ENCODE peak calls at places on chromosomes 7 and 10, in eight cellular contexts. One of them, this sample, is unnamed.

GRCh38 chr7:33933611-33934281 is 28.4 kb downstream of the BMPER start:
- DNase-seq in aorta: no peak
- DNase-seq in spleen: no peak
- DNase-seq in HCT116: no peak
- DNase-seq in OCI-LY7: no peak
- DNase-seq in PC-3: peak; percentile 77
- DNase-seq in Peyer's patch: no peak
- DNase-seq in cardiac muscle cell: no peak
- DNase-seq in this sample: no peak

GRCh38 chr7:151013728-151014497 is 10.4 kb downstream of the ATG9B start:
- DNase-seq in PC-3: peak; percentile 58
- DNase-seq in HCT116: no peak
- DNase-seq in cardiac muscle cell: peak; percentile 59
- DNase-seq in Peyer's patch: peak; percentile 95
- DNase-seq in OCI-LY7: no peak
- DNase-seq in aorta: peak; percentile 88
- DNase-seq in spleen: peak; percentile 94
- DNase-seq in this sample: peak; percentile 88

GRCh38 chr10:61475449-61475873 is 22.3 kb upstream of the TMEM26 start:
- DNase-seq in Peyer's patch: no peak
- DNase-seq in aorta: no peak
- DNase-seq in HCT116: no peak
- DNase-seq in cardiac muscle cell: no peak
- DNase-seq in OCI-LY7: no peak
- DNase-seq in spleen: no peak
- DNase-seq in PC-3: peak; percentile 98
- DNase-seq in this sample: no peak

GRCh38 chr10:27531336-27531847 is 27.3 kb downstream of the RAB18 start:
- DNase-seq in PC-3: no peak
- DNase-seq in Peyer's patch: no peak
- DNase-seq in HCT116: no peak
- DNase-seq in aorta: no peak
- DNase-seq in cardiac muscle cell: no peak
- DNase-seq in OCI-LY7: no peak
- DNase-seq in spleen: no peak
- DNase-seq in this sample: no peak

GRCh38 chr10:91887075-91887899 is 22.0 kb downstream of the FGFBP3 start:
- DNase-seq in Peyer's patch: peak; percentile 54
- DNase-seq in OCI-LY7: no peak
- DNase-seq in PC-3: no peak
- DNase-seq in cardiac muscle cell: peak; percentile 98
- DNase-seq in spleen: peak; percentile 78
- DNase-seq in HCT116: no peak
- DNase-seq in aorta: peak; percentile 58
- DNase-seq in this sample: peak; percentile 93

GRCh38 chr10:110414563-110415309 is 83.0 kb upstream of the DUSP5 start:
- DNase-seq in aorta: no peak
- DNase-seq in PC-3: peak; percentile 96
- DNase-seq in cardiac muscle cell: no peak
- DNase-seq in OCI-LY7: peak; percentile 96
- DNase-seq in HCT116: peak; percentile 98
- DNase-seq in spleen: peak; percentile 91
- DNase-seq in Peyer's patch: peak; percentile 94
- DNase-seq in this sample: no peak

GRCh38 chr7:51033722-51034530 is 251.2 kb upstream of the GRB10 start:
- DNase-seq in cardiac muscle cell: peak; percentile 84
- DNase-seq in OCI-LY7: no peak
- DNase-seq in aorta: no peak
- DNase-seq in PC-3: no peak
- DNase-seq in spleen: no peak
- DNase-seq in Peyer's patch: no peak
- DNase-seq in HCT116: no peak
- DNase-seq in this sample: no peak

GRCh38 chr7:96870201-96870600 is 135.2 kb upstream of the DLX6 start:
- DNase-seq in spleen: no peak
- DNase-seq in PC-3: no peak
- DNase-seq in Peyer's patch: no peak
- DNase-seq in cardiac muscle cell: no peak
- DNase-seq in aorta: no peak
- DNase-seq in OCI-LY7: no peak
- DNase-seq in HCT116: no peak
- DNase-seq in this sample: no peak

GRCh38 chr10:111990734-111991133 is 192.8 kb downstream of the GPAM start:
- DNase-seq in spleen: no peak
- DNase-seq in Peyer's patch: no peak
- DNase-seq in aorta: no peak
- DNase-seq in PC-3: no peak
- DNase-seq in HCT116: no peak
- DNase-seq in OCI-LY7: no peak
- DNase-seq in cardiac muscle cell: no peak
- DNase-seq in this sample: no peak

GRCh38 chr10:72322280-72323058 is 32.2 kb downstream of the DNAJB12 start:
- DNase-seq in PC-3: no peak
- DNase-seq in spleen: no peak
- DNase-seq in cardiac muscle cell: no peak
- DNase-seq in Peyer's patch: no peak
- DNase-seq in aorta: no peak
- DNase-seq in HCT116: peak; percentile 80
- DNase-seq in OCI-LY7: no peak
- DNase-seq in this sample: no peak

GRCh38 chr10:73253226-73253557 is 748 bp upstream of the MRPS16 start:
- DNase-seq in spleen: no peak
- DNase-seq in aorta: no peak
- DNase-seq in cardiac muscle cell: no peak
- DNase-seq in HCT116: no peak
- DNase-seq in OCI-LY7: peak; percentile 63
- DNase-seq in Peyer's patch: no peak
- DNase-seq in PC-3: peak; percentile 54
- DNase-seq in this sample: no peak

GRCh38 chr7:75920431-75921161 is 5.6 kb downstream of the POR start:
- DNase-seq in PC-3: peak; percentile 22
- DNase-seq in OCI-LY7: no peak
- DNase-seq in Peyer's patch: peak; percentile 83
- DNase-seq in spleen: no peak
- DNase-seq in cardiac muscle cell: no peak
- DNase-seq in HCT116: no peak
- DNase-seq in aorta: no peak
- DNase-seq in this sample: no peak

GRCh38 chr10:35639021-35639521 is 3.0 kb downstream of the FZD8 start:
- DNase-seq in HCT116: no peak
- DNase-seq in aorta: no peak
- DNase-seq in cardiac muscle cell: peak; percentile 60
- DNase-seq in OCI-LY7: no peak
- DNase-seq in PC-3: peak; percentile 55
- DNase-seq in spleen: no peak
- DNase-seq in Peyer's patch: no peak
- DNase-seq in this sample: peak; percentile 69

GRCh38 chr7:90180011-90180585 is 25.8 kb downstream of the STEAP1 start:
- DNase-seq in Peyer's patch: no peak
- DNase-seq in OCI-LY7: no peak
- DNase-seq in PC-3: peak; percentile 55
- DNase-seq in cardiac muscle cell: no peak
- DNase-seq in spleen: no peak
- DNase-seq in HCT116: peak; percentile 66
- DNase-seq in aorta: no peak
- DNase-seq in this sample: no peak

GRCh38 chr7:21999896-22000295 is 54.2 kb upstream of the CDCA7L start:
- DNase-seq in OCI-LY7: no peak
- DNase-seq in cardiac muscle cell: no peak
- DNase-seq in PC-3: peak; percentile 4
- DNase-seq in spleen: no peak
- DNase-seq in HCT116: no peak
- DNase-seq in Peyer's patch: no peak
- DNase-seq in aorta: no peak
- DNase-seq in this sample: no peak

GRCh38 chr7:140557809-140558518 is 78.7 kb upstream of the MKRN1 start:
- DNase-seq in PC-3: peak; percentile 66
- DNase-seq in cardiac muscle cell: no peak
- DNase-seq in aorta: no peak
- DNase-seq in spleen: peak; percentile 37
- DNase-seq in Peyer's patch: no peak
- DNase-seq in OCI-LY7: no peak
- DNase-seq in HCT116: no peak
- DNase-seq in this sample: no peak

GRCh38 chr7:50125766-50126165 is 32.7 kb upstream of the ZPBP start:
- DNase-seq in HCT116: no peak
- DNase-seq in Peyer's patch: no peak
- DNase-seq in OCI-LY7: no peak
- DNase-seq in PC-3: no peak
- DNase-seq in spleen: no peak
- DNase-seq in cardiac muscle cell: no peak
- DNase-seq in aorta: no peak
- DNase-seq in this sample: no peak

GRCh38 chr7:134120405-134120804 is 6.7 kb upstream of the LRGUK start:
- DNase-seq in spleen: no peak
- DNase-seq in Peyer's patch: no peak
- DNase-seq in cardiac muscle cell: no peak
- DNase-seq in PC-3: no peak
- DNase-seq in HCT116: no peak
- DNase-seq in aorta: no peak
- DNase-seq in OCI-LY7: no peak
- DNase-seq in this sample: no peak

GRCh38 chr7:151410405-151411390 is 860 bp upstream of the WDR86 start:
- DNase-seq in Peyer's patch: no peak
- DNase-seq in cardiac muscle cell: peak; percentile 84
- DNase-seq in PC-3: no peak
- DNase-seq in HCT116: no peak
- DNase-seq in spleen: peak; percentile 77
- DNase-seq in OCI-LY7: no peak
- DNase-seq in aorta: no peak
- DNase-seq in this sample: peak; percentile 51

GRCh38 chr10:105181616-105182015 is 540.5 kb downstream of the SORCS3 start:
- DNase-seq in Peyer's patch: no peak
- DNase-seq in cardiac muscle cell: peak; percentile 54
- DNase-seq in OCI-LY7: no peak
- DNase-seq in PC-3: no peak
- DNase-seq in HCT116: no peak
- DNase-seq in aorta: no peak
- DNase-seq in spleen: no peak
- DNase-seq in this sample: no peak

GRCh38 chr7:37433166-37433565 is 15.5 kb downstream of the ELMO1 start:
- DNase-seq in HCT116: no peak
- DNase-seq in aorta: no peak
- DNase-seq in spleen: no peak
- DNase-seq in cardiac muscle cell: peak; percentile 40
- DNase-seq in PC-3: no peak
- DNase-seq in OCI-LY7: no peak
- DNase-seq in Peyer's patch: no peak
- DNase-seq in this sample: no peak

GRCh38 chr7:63008366-63008765 is 990.3 kb upstream of the ZNF722 start:
- DNase-seq in Peyer's patch: no peak
- DNase-seq in HCT116: no peak
- DNase-seq in cardiac muscle cell: no peak
- DNase-seq in aorta: no peak
- DNase-seq in OCI-LY7: no peak
- DNase-seq in spleen: no peak
- DNase-seq in PC-3: no peak
- DNase-seq in this sample: no peak

GRCh38 chr7:63014792-63015191 is 983.9 kb upstream of the ZNF722 start:
- DNase-seq in Peyer's patch: no peak
- DNase-seq in spleen: no peak
- DNase-seq in HCT116: no peak
- DNase-seq in aorta: no peak
- DNase-seq in OCI-LY7: no peak
- DNase-seq in cardiac muscle cell: no peak
- DNase-seq in PC-3: no peak
- DNase-seq in this sample: no peak

GRCh38 chr7:63009771-63010170 is 988.9 kb upstream of the ZNF722 start:
- DNase-seq in Peyer's patch: no peak
- DNase-seq in spleen: no peak
- DNase-seq in PC-3: no peak
- DNase-seq in cardiac muscle cell: no peak
- DNase-seq in OCI-LY7: no peak
- DNase-seq in HCT116: no peak
- DNase-seq in aorta: no peak
- DNase-seq in this sample: no peak

DNA sequence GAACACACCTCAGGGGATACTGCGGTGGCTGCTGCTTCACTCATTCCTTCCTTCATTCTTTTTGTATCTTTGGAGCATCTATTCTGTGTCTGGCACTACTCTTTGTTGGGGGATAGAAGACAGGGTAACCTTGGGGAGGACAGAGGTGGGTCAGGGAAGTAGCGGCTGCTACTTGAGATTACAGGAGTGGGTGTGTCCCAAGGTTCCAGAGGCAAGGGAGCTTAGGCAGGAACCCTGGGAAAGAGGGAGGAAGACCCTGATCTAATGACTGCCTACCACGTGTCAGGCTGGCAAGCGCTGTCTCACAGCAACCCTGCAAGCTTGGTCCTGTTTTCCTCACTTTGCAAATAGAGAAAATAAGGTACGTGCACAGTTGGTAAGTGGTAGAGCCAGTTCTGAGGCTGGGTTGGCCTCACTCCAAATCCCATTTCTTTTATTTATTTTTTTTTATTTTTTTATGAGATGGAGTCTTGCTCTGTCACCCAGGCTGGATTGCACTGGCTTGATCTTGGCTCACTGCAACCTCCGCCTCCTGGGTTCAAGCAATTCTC is 985.9 kb upstream of the ZNF722 start:
- DNase-seq in HCT116: no peak
- DNase-seq in cardiac muscle cell: no peak
- DNase-seq in PC-3: no peak
- DNase-seq in spleen: no peak
- DNase-seq in Peyer's patch: no peak
- DNase-seq in aorta: no peak
- DNase-seq in OCI-LY7: no peak
- DNase-seq in this sample: no peak
- H3K9me3 ChIP-seq in HCT116: no peaks in the 10 kb centered on the region
- H3K9me3 ChIP-seq in cardiac muscle cell: no peaks in the 10 kb centered on the region
- H3K9me3 ChIP-seq in PC-3: no peaks in the 10 kb centered on the region
- H3K9me3 ChIP-seq in spleen: no peaks in the 10 kb centered on the region
- H3K9me3 ChIP-seq in Peyer's patch: no peaks in the 10 kb centered on the region
- H3K9me3 ChIP-seq in aorta: peaks cover 4% of the 10 kb centered on the region
- H3K9me3 ChIP-seq in OCI-LY7: no peaks in the 10 kb centered on the region
- H3K9me3 ChIP-seq in this sample: no peaks in the 10 kb centered on the region

GRCh38 chr7:157745721-157746709 is 409.2 kb downstream of the DNAJB6 start:
- DNase-seq in cardiac muscle cell: no peak
- DNase-seq in spleen: no peak
- DNase-seq in Peyer's patch: no peak
- DNase-seq in HCT116: no peak
- DNase-seq in PC-3: no peak
- DNase-seq in OCI-LY7: no peak
- DNase-seq in aorta: peak; percentile 30
- DNase-seq in this sample: no peak
- H3K9me3 ChIP-seq in cardiac muscle cell: no peaks in the 10 kb centered on the region
- H3K9me3 ChIP-seq in spleen: no peaks in the 10 kb centered on the region
- H3K9me3 ChIP-seq in Peyer's patch: no peaks in the 10 kb centered on the region
- H3K9me3 ChIP-seq in HCT116: no peaks in the 10 kb centered on the region
- H3K9me3 ChIP-seq in PC-3: no peaks in the 10 kb centered on the region
- H3K9me3 ChIP-seq in OCI-LY7: no peaks in the 10 kb centered on the region
- H3K9me3 ChIP-seq in aorta: no peaks in the 10 kb centered on the region
- H3K9me3 ChIP-seq in this sample: peaks cover 4% of the 10 kb centered on the region

GRCh38 chr10:133525444-133525843 is 1.7 kb upstream of the CYP2E1 start:
- DNase-seq in OCI-LY7: no peak
- DNase-seq in cardiac muscle cell: no peak
- DNase-seq in spleen: no peak
- DNase-seq in PC-3: no peak
- DNase-seq in Peyer's patch: no peak
- DNase-seq in HCT116: no peak
- DNase-seq in aorta: no peak
- DNase-seq in this sample: no peak
- H3K9me3 ChIP-seq in OCI-LY7: no peaks in the 10 kb centered on the region
- H3K9me3 ChIP-seq in cardiac muscle cell: no peaks in the 10 kb centered on the region
- H3K9me3 ChIP-seq in spleen: peaks cover 13% of the 10 kb centered on the region
- H3K9me3 ChIP-seq in PC-3: peaks cover 7% of the 10 kb centered on the region
- H3K9me3 ChIP-seq in Peyer's patch: no peaks in the 10 kb centered on the region
- H3K9me3 ChIP-seq in HCT116: no peaks in the 10 kb centered on the region
- H3K9me3 ChIP-seq in aorta: peaks cover 8% of the 10 kb centered on the region
- H3K9me3 ChIP-seq in this sample: peaks cover 39% of the 10 kb centered on the region

GRCh38 chr10:128472196-128472595 is 346.0 kb upstream of the MKI67 start:
- DNase-seq in HCT116: no peak
- DNase-seq in PC-3: no peak
- DNase-seq in cardiac muscle cell: no peak
- DNase-seq in aorta: no peak
- DNase-seq in OCI-LY7: no peak
- DNase-seq in Peyer's patch: no peak
- DNase-seq in spleen: peak; percentile 42
- DNase-seq in this sample: no peak
- H3K9me3 ChIP-seq in HCT116: no peaks in the 10 kb centered on the region
- H3K9me3 ChIP-seq in PC-3: no peaks in the 10 kb centered on the region
- H3K9me3 ChIP-seq in cardiac muscle cell: no peaks in the 10 kb centered on the region
- H3K9me3 ChIP-seq in aorta: no peaks in the 10 kb centered on the region
- H3K9me3 ChIP-seq in OCI-LY7: no peaks in the 10 kb centered on the region
- H3K9me3 ChIP-seq in Peyer's patch: no peaks in the 10 kb centered on the region
- H3K9me3 ChIP-seq in spleen: no peaks in the 10 kb centered on the region
- H3K9me3 ChIP-seq in this sample: no peaks in the 10 kb centered on the region

This sample was measured in neuronal stem cell.